ENCODE peak calls at places on chromosome 20, in seven cellular contexts. A is SJSA1, N is heart right ventricle, E is tibial artery, U is substantia nigra, L is HCT116, B is WERI-Rb-1. C is an unnamed sample.

GRCh38 chr20:8116067-8116811 is 15.8 kb upstream of the PLCB1 start:
- DNase-seq in A (no peak), N (no peak), E (no peak), U (no peak), L (no peak), B (no peak), C (no peak)

GRCh38 chr20:62305149-62305764 is 2.5 kb downstream of the ADRM1 start:
- DNase-seq in A (no peak), N (no peak), E (no peak), U (no peak), L (no peak), B (peak), C (no peak)

GRCh38 chr20:10040070-10040970 is 5.5 kb downstream of the ANKEF1 start:
- DNase-seq in A (peak), N (no peak), E (no peak), U (no peak), L (peak), B (no peak), C (no peak)

GRCh38 chr20:43994486-43995100 is 79.9 kb downstream of the TOX2 start:
- DNase-seq in A (no peak), N (peak), E (no peak), U (no peak), L (no peak), B (no peak), C (no peak)

GRCh38 chr20:38674178-38675133 is 49.8 kb upstream of the SLC32A1 start:
- DNase-seq in A (peak), N (peak), E (no peak), U (peak), L (no peak), B (peak), C (peak)

GRCh38 chr20:47998736-47999135 is 213.5 kb upstream of the SULF2 start:
- DNase-seq in A (no peak), N (no peak), E (no peak), U (no peak), L (no peak), B (no peak), C (no peak)

GRCh38 chr20:61560361-61560853 is 308.3 kb downstream of the CDH4 start:
- DNase-seq in A (peak), N (no peak), E (no peak), U (no peak), L (no peak), B (peak), C (no peak)

GRCh38 chr20:37984018-37984785 is 49.1 kb downstream of the TTI1 start:
- DNase-seq in A (no peak), N (peak), E (no peak), U (peak), L (no peak), B (no peak), C (no peak)

GRCh38 chr20:50602432-50603088 is 88.8 kb downstream of the RIPOR3 start:
- DNase-seq in A (no peak), N (no peak), E (no peak), U (no peak), L (no peak), B (no peak), C (no peak)

GRCh38 chr20:35353646-35354045 is 58.1 kb downstream of the UQCC1 start:
- DNase-seq in A (no peak), N (no peak), E (no peak), U (no peak), L (no peak), B (no peak), C (no peak)

GRCh38 chr20:62745959-62746288 is 37.3 kb downstream of the NTSR1 start:
- DNase-seq in A (no peak), N (peak), E (peak), U (no peak), L (no peak), B (no peak), C (no peak)

GRCh38 chr20:59482581-59483187 is 121.7 kb upstream of the PHACTR3 start:
- DNase-seq in A (no peak), N (no peak), E (no peak), U (no peak), L (no peak), B (no peak), C (no peak)

GRCh38 chr20:20085071-20085470 is 32.7 kb downstream of the CFAP61 start:
- DNase-seq in A (no peak), N (peak), E (peak), U (no peak), L (no peak), B (no peak), C (peak)

GRCh38 chr20:7712661-7713060 is 227.6 kb downstream of the HAO1 start:
- DNase-seq in A (no peak), N (no peak), E (no peak), U (no peak), L (no peak), B (no peak), C (no peak)

GRCh38 chr20:48945840-48946514 is 24.5 kb downstream of the ARFGEF2 start:
- DNase-seq in A (peak), N (no peak), E (no peak), U (no peak), L (peak), B (no peak), C (no peak)

GRCh38 chr20:23320317-23320716 is 30.3 kb upstream of the NXT1 start:
- DNase-seq in A (no peak), N (no peak), E (no peak), U (no peak), L (peak), B (peak), C (no peak)

GRCh38 chr20:667351-668034 is 8.1 kb downstream of the SCRT2 start:
- DNase-seq in A (peak), N (peak), E (no peak), U (no peak), L (no peak), B (peak), C (peak)

GRCh38 chr20:408843-409696 is 971 bp downstream of the RBCK1 start:
- DNase-seq in A (peak), N (no peak), E (peak), U (no peak), L (no peak), B (no peak), C (no peak)

GRCh38 chr20:12170406-12170805 is 252.7 kb downstream of the BTBD3 start:
- DNase-seq in A (no peak), N (no peak), E (no peak), U (no peak), L (no peak), B (no peak), C (no peak)

GRCh38 chr20:52402514-52402913 is 210.9 kb upstream of the ZFP64 start:
- DNase-seq in A (no peak), N (no peak), E (no peak), U (no peak), L (no peak), B (no peak), C (no peak)

GRCh38 chr20:62056975-62057374 is 8.7 kb downstream of the TAF4 start:
- DNase-seq in A (no peak), N (no peak), E (no peak), U (no peak), L (no peak), B (no peak), C (no peak)

GRCh38 chr20:44091026-44091425 is 96.0 kb downstream of the JPH2 start:
- DNase-seq in A (no peak), N (no peak), E (no peak), U (no peak), L (no peak), B (no peak), C (no peak)

GRCh38 chr20:43749734-43750294 is 23.0 kb upstream of the GTSF1L start:
- DNase-seq in A (peak), N (peak), E (peak), U (no peak), L (peak), B (peak), C (peak)

GRCh38 chr20:47973519-47974233 is 188.4 kb upstream of the SULF2 start:
- DNase-seq in A (no peak), N (peak), E (no peak), U (peak), L (no peak), B (no peak), C (no peak)

GRCh38 chr20:10579942-10580341 is 93.9 kb downstream of the JAG1 start:
- DNase-seq in A (no peak), N (no peak), E (no peak), U (no peak), L (no peak), B (no peak), C (no peak)

GRCh38 chr20:34753706-34754461 is 49.7 kb downstream of the TP53INP2 start:
- DNase-seq in A (peak), N (no peak), E (no peak), U (no peak), L (no peak), B (no peak), C (no peak)

GRCh38 chr20:64229537-64230061 is 25.9 kb upstream of the PCMTD2 start:
- DNase-seq in A (no peak), N (no peak), E (no peak), U (no peak), L (no peak), B (no peak), C (no peak)
- H3K27ac ChIP-seq in A (no peak), N (no peak), E (no peak), U (no peak), L (no peak), B (no peak), C (no peak)

GRCh38 chr20:4896971-4897497 is 104.3 kb downstream of the SLC23A2 start:
- DNase-seq in A (no peak), N (no peak), E (no peak), U (no peak), L (no peak), B (peak), C (no peak)

GRCh38 chr20:4894409-4894808 is 106.9 kb downstream of the SLC23A2 start:
- DNase-seq in A (no peak), N (no peak), E (no peak), U (no peak), L (no peak), B (no peak), C (no peak)

GRCh38 chr20:4893709-4894108 is 107.6 kb downstream of the SLC23A2 start:
- DNase-seq in A (no peak), N (no peak), E (no peak), U (no peak), L (no peak), B (no peak), C (no peak)

GRCh38 chr20:4896119-4896700 is 105.1 kb downstream of the SLC23A2 start:
- DNase-seq in A (no peak), N (no peak), E (no peak), U (no peak), L (no peak), B (no peak), C (no peak)

DNA sequence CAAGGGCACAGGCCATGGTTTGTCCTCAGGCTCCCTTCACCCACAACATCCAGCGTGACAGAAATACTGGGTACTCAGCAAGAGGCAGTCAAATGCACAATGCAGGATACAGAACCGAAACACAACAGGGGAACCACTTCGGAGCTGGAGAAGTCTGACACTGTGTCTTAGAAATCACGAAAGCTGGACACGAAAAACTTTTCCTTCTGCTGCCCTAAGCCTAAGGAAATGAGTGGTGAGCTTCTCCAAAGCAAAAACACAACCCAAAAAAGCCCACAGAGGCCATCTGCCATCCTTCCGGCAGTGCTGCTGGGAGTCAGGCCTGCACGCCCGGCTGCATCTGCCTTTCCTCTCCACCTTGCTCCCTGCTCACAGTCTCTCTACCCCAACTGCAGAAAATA is 106.3 kb downstream of the SLC23A2 start:
- DNase-seq in A (no peak), N (no peak), E (no peak), U (no peak), L (no peak), B (no peak), C (no peak)
- H3K27ac ChIP-seq in A (no peak), N (no peak), E (no peak), U (peak), L (no peak), B (no peak), C (peak)

DNA sequence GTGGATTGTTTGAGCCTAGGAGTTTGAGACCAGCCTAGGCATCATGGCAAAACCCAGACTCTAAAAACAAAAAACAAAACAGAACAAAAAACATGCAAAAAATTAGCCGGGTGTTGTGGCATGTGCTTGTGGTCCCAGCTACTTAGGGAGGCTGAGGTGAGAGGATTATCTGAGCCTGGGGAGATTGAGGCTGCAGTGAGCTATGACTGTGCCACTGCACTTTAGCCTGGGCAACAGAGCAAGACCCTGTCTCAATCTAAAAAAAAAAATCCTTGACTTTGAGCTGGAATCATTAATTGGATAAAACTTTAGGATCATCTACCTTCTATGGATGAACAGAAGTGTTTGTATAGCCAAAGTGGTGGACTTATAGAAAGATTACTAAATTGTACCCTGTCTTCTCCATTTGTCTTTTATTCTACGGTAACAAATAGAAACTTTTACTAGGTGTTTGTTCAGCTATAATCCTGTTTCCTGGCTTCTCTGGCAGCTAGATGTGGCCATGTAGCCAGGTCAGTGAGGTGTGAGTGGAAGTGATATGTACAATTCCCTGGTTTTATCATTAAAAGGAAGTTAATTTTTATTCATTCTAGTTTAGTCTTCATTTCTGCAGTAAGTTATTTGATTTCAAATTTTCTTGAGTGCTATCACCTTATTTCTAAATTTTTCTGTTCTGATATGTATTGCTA is 108.3 kb upstream of the RNF24 start:
- DNase-seq in A (no peak), N (no peak), E (no peak), U (no peak), L (no peak), B (no peak), C (no peak)
- H3K27ac ChIP-seq in A (no peak), N (no peak), E (no peak), U (no peak), L (no peak), B (no peak), C (no peak)

GRCh38 chr20:18166939-18167338 is 29.3 kb downstream of the KAT14 start:
- DNase-seq in A (no peak), N (no peak), E (no peak), U (no peak), L (no peak), B (no peak), C (no peak)
- H3K27ac ChIP-seq in A (no peak), N (no peak), E (no peak), U (no peak), L (no peak), B (no peak), C (no peak)

DNA sequence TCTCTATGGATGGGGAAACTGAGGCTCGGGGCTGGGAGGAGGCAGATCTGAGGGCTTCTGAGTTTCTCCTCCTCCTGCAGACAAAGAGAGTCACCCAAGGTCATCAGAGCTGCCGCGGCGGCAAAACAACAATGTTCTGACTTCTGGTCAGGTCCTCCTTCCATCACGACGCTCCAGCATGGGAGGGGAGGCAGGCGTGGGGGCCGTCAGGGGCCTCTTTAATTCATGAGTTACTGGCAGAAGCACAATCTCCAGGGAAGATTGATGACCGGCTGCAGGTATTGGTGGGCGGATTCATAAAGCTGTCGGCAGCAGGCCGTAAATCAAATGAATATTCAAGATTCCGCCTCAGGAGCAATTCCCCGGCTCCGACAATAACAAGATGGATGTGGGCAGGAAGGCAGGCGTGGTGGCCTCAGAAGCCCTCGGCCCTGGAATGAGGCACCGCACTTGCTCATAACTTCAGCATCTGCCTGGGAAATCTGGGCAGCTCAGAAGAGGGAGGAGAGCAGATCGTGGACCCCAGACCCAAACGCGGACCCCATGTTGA is 19.1 kb downstream of the PCK1 start:
- DNase-seq in A (no peak), N (no peak), E (no peak), U (no peak), L (no peak), B (no peak), C (no peak)
- H3K27ac ChIP-seq in A (no peak), N (no peak), E (no peak), U (no peak), L (no peak), B (no peak), C (no peak)

DNA sequence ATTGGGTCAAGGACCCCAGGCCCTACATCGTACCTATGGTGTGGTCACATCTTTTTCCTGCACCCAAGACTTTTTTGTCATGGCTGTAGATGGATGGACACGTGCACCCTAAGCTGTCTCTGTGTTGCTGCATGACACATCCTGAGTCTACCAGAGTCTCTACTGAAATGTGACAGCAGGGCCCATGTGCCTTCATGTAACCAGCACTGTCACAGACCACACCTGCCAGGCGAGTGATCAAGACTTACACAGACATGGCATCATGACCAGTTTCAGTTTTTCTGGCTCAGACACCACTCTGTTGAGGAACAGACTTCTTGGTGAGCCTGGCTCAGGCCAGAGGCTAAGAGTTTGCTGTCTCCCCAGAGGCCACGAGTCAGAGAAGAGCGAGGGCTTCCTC is 7.6 kb downstream of the PRND start:
- DNase-seq in A (no peak), N (no peak), E (no peak), U (no peak), L (no peak), B (no peak), C (no peak)
- H3K27ac ChIP-seq in A (no peak), N (no peak), E (no peak), U (no peak), L (no peak), B (no peak), C (no peak)

C was measured in dorsolateral prefrontal cortex.